ENCODE peak calls at places on chromosome 1, in six cellular contexts. E, S, D, O, W and B are unnamed samples. For H3K4me1, the result is how much of the 10 kb centered on the place peaks cover.

GRCh38 chr1:166080965-166081870 is 85.6 kb downstream of the FAM78B start:
- DNase-seq in S (no peak), D (no peak), E (no peak), W (peak), O (no peak), B (no peak)

GRCh38 chr1:153374077-153374476 is 1.3 kb downstream of the S100A12 start:
- DNase-seq in W (no peak), O (no peak), D (no peak), E (no peak), S (no peak), B (no peak)

GRCh38 chr1:117166076-117166475 is 44.5 kb upstream of the TRIM45 start:
- DNase-seq in W (peak), E (no peak), D (peak), O (no peak), S (no peak), B (peak)

GRCh38 chr1:58773406-58773840 is 10.4 kb downstream of the JUN start:
- DNase-seq in S (peak), E (no peak), O (peak), D (peak), W (peak), B (no peak)

GRCh38 chr1:202010042-202011015 is at the start of gene ELF3:
- DNase-seq in O (peak), D (no peak), W (no peak), S (peak), E (peak), B (peak)

GRCh38 chr1:110011527-110012041 is 22.8 kb upstream of the STRIP1 start:
- DNase-seq in D (peak), E (peak), O (peak), W (no peak), S (peak), B (peak)

GRCh38 chr1:56576880-56577858 is 2.2 kb downstream of the PLPP3 start:
- DNase-seq in W (no peak), E (no peak), D (peak), O (peak), S (peak), B (peak)

GRCh38 chr1:201230676-201231075 is 40.1 kb downstream of the IGFN1 start:
- DNase-seq in W (no peak), D (no peak), E (no peak), O (peak), S (no peak), B (no peak)

GRCh38 chr1:198681831-198682756 is 43.3 kb downstream of the PTPRC start:
- DNase-seq in E (peak), S (peak), W (peak), D (peak), O (peak), B (peak)

GRCh38 chr1:221083902-221084301 is 204.7 kb downstream of the HLX start:
- DNase-seq in W (no peak), O (no peak), S (no peak), E (no peak), D (no peak), B (no peak)

GRCh38 chr1:67285780-67286488 is 21.7 kb upstream of the IL12RB2 start:
- DNase-seq in W (peak), O (no peak), E (peak), S (no peak), D (no peak), B (peak)

GRCh38 chr1:168442931-168443330 is 100.9 kb downstream of the XCL2 start:
- DNase-seq in W (no peak), O (no peak), S (no peak), D (no peak), E (no peak), B (no peak)

GRCh38 chr1:32890516-32891240 is 4.4 kb downstream of the HPCA start:
- DNase-seq in D (no peak), O (no peak), W (no peak), S (no peak), E (no peak), B (no peak)

GRCh38 chr1:243621973-243622372 is 228.1 kb downstream of the AKT3 start:
- DNase-seq in E (no peak), D (no peak), S (no peak), W (peak), O (no peak), B (no peak)

GRCh38 chr1:53614231-53615021 is 124.5 kb downstream of the GLIS1 start:
- DNase-seq in E (no peak), D (no peak), W (no peak), S (no peak), O (no peak), B (no peak)

GRCh38 chr1:9671377-9672140 is 20.0 kb downstream of the PIK3CD start:
- DNase-seq in S (no peak), D (no peak), E (no peak), O (no peak), W (peak), B (peak)

GRCh38 chr1:145747398-145748247 is 28.3 kb downstream of the CD160 start:
- DNase-seq in O (no peak), S (no peak), E (no peak), D (no peak), W (no peak), B (no peak)

GRCh38 chr1:41357451-41358151 is 3.6 kb upstream of the FOXO6 start:
- DNase-seq in S (peak), D (no peak), W (peak), O (no peak), E (no peak), B (peak)

GRCh38 chr1:241934843-241935242 is 22.7 kb upstream of the BECN2 start:
- DNase-seq in O (no peak), E (no peak), S (no peak), D (no peak), W (no peak), B (no peak)

GRCh38 chr1:180131510-180131909 is 23.2 kb upstream of the QSOX1 start:
- DNase-seq in D (peak), E (no peak), W (peak), O (no peak), S (no peak), B (peak)

GRCh38 chr1:58874757-58875755 is 91.2 kb upstream of the JUN start:
- DNase-seq in E (no peak), O (no peak), W (peak), S (peak), D (peak), B (peak)

GRCh38 chr1:156670359-156670758 is 6.8 kb downstream of the NES start:
- DNase-seq in S (no peak), E (no peak), O (no peak), D (no peak), W (no peak), B (no peak)

GRCh38 chr1:1318131-1318652 is 6.3 kb downstream of the INTS11 start:
- DNase-seq in O (peak), D (peak), S (no peak), E (no peak), W (peak), B (peak)

GRCh38 chr1:202170726-202171125 is 10.3 kb upstream of the PTPN7 start:
- DNase-seq in D (no peak), E (no peak), W (no peak), S (no peak), O (no peak), B (no peak)

GRCh38 chr1:2145946-2146835 is 48.4 kb downstream of the FAAP20 start:
- DNase-seq in O (no peak), E (no peak), S (no peak), D (no peak), W (no peak), B (no peak)

DNA sequence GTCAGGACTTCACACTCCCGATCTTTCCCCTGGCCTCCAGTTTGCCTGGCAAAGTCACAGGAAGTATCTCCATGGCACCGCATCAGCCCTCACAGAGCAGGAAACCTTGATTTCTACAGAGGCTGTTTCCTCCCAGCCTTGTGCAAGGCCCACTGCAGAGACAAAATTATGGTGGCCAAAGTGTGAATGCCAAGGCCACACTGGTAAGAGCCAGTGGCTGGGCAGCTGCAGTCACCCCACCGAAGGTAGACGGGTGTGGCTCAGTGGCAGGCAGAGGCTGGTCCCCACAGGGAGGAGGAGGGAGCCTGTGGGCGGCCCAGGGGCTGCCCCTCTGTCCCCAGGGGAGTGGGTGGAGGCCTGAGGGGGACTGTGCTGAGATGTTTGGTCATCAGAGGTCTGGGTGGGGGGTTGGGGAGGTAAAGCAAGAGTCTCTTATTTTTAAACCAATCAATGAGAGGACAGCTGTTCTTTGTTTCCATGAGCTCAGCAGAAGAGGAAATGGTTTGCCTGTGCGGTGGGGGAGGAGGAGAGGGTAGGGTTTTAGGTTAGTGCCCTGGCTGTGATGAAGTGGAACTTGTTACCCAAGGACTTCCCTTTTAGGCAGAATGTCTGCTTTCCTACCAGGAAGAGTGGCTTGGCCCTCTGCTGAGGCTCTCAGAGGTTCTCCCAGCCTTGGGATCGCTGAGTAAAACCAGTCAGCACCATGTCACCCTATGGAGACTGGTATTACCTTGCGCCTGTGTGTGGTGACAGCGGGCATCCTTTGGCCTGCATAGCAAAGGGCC is 18.0 kb upstream of the BTG2 start:
- DNase-seq in O (peak), W (no peak), E (peak), D (peak), S (no peak), B (no peak)
- H3K4me1 ChIP-seq in O (under half), W (under half), E (half or more), D (under half), S (half or more), B (under half)

DNA sequence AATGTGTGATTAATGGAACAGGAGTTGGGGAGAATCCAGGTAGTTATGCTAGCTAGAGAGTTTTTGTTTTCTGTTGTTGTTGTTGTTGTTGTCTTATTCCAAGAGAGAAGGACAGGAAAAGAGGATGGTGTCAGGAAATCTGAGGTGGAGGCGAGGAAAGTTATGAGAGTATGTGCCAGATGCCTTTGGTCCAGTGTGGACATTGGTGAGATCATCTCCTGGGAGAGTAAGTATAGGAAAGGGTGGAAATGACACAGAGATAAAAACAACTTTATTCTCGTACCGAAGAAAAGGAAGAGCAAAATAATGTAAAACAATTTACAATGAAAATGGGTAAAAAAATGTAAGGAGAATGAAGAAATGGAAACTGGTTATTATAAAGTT is 97.4 kb upstream of the ADGRL2 start:
- DNase-seq in O (no peak), E (no peak), W (peak), S (no peak), D (peak), B (peak)
- H3K9ac ChIP-seq in O (no peak), E (no peak), W (peak), S (no peak), D (no peak), B (peak)

DNA sequence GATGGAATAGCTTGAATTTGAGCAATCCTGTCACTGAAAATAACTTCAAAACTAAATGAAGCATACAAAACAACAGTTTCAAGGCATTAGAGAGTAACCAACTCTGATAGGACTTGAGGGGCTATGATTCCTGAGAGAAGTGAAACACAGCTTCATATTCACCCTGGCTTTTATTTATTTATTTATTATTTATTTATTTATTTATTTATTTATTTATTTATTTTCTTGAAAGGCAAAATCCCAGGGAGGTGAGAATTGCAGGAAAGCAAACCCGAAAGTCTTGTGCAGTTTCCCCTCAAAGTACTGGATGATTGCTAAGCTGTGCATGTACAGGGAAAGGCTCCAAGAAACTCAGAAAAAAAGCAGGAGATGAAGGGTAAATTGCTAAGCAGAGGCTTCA is 72.8 kb upstream of the COL24A1 start:
- DNase-seq in E (no peak), S (no peak), O (no peak), D (no peak), W (no peak), B (no peak)
- TF ChIP-seq CTCF in E (no peak), S (no peak), O (no peak), D (no peak), W (no peak), B (no peak)

GRCh38 chr1:151989131-151989868 is 4.4 kb downstream of the S100A10 start:
- DNase-seq in O (peak), D (peak), E (no peak), S (no peak), W (peak), B (peak)

GRCh38 chr1:151990058-151990855 is 3.4 kb downstream of the S100A10 start:
- DNase-seq in W (no peak), E (no peak), S (no peak), O (no peak), D (no peak), B (no peak)

GRCh38 chr1:151990856-151991198 is 2.8 kb downstream of the S100A10 start:
- DNase-seq in E (no peak), S (no peak), D (peak), W (peak), O (peak), B (no peak)

GRCh38 chr1:151986501-151987190 is 7.0 kb downstream of the S100A10 start:
- DNase-seq in O (no peak), W (no peak), S (no peak), D (no peak), E (no peak), B (no peak)

GRCh38 chr1:151988405-151988851 is 5.2 kb downstream of the S100A10 start:
- DNase-seq in S (no peak), W (peak), E (no peak), O (peak), D (peak), B (peak)
- H3K4me1 ChIP-seq in S (under half), W (half or more), E (under half), O (under half), D (under half), B (under half)

GRCh38 chr1:226887006-226887405 is 16.6 kb downstream of the PSEN2 start:
- DNase-seq in W (no peak), D (no peak), S (no peak), O (no peak), E (no peak), B (no peak)
- H3K9ac ChIP-seq in W (no peak), D (no peak), S (no peak), O (no peak), E (no peak), B (no peak)

DNA sequence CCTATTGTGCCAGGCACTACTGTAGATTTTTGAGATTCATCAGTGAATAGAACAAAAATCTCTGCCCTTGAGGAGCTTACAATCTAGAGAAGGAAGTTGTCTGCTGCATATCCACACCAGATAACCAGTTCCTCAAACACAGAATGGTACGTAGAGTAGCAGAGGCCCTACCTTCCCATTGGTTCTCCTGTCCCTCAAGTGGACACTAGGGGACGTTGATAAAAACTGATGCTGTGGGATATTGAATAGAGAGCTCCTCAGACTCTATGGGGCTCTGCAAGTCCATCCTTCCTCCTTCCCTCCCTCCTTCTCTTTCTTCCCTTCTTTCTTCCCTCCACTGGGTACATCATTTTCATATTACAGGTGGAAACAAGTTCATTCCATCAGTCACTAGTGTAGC is 371.3 kb downstream of the PBX1 start:
- DNase-seq in E (no peak), D (no peak), W (no peak), S (no peak), O (no peak), B (no peak)
- TF ChIP-seq CTCF in E (no peak), D (no peak), W (no peak), S (no peak), O (no peak), B (no peak)

DNA sequence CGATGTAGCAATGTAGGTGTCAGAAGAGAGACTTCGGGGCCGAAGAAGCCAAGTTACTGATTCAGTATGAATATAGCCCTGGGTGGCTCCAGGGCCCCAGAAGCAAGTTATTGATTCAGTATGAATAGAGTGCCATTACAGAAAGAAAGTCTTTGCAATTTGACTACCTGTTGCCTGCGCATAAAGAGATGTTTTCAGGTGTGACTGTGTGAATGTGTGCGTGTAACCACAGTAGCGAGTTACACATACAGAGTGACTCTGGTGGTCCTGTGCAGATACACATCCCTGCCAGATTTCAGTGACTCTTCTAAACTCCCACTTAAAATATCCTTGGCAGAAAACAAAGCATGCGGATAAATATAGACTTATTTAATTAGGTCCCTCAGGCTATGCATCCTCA is 142.7 kb upstream of the CD34 start:
- DNase-seq in O (no peak), W (no peak), S (no peak), D (no peak), E (no peak), B (no peak)
- H3K4me1 ChIP-seq in O (under half), W (under half), S (under half), D (under half), E (under half), B (under half)

GRCh38 chr1:115060501-115060900 is 28.8 kb downstream of the TSPAN2 start:
- DNase-seq in E (no peak), D (no peak), W (no peak), O (no peak), S (no peak), B (no peak)

GRCh38 chr1:115064461-115064860 is 24.8 kb downstream of the TSPAN2 start:
- DNase-seq in E (no peak), O (no peak), D (no peak), W (no peak), S (no peak), B (no peak)

GRCh38 chr1:115065021-115065420 is 24.3 kb downstream of the TSPAN2 start:
- DNase-seq in S (no peak), D (no peak), W (peak), O (no peak), E (no peak), B (no peak)

GRCh38 chr1:115062542-115063004 is 26.7 kb downstream of the TSPAN2 start:
- DNase-seq in D (no peak), E (peak), W (peak), S (no peak), O (peak), B (peak)

GRCh38 chr1:115063238-115063901 is 25.9 kb downstream of the TSPAN2 start:
- DNase-seq in W (peak), D (no peak), S (no peak), E (no peak), O (no peak), B (peak)
- H3K9ac ChIP-seq in W (peak), D (no peak), S (no peak), E (no peak), O (no peak), B (no peak)